ENCODE peak calls at places on chromosome 3, in nine cellular contexts. N is body of pancreas; E is pancreas; D is CD8-positive, alpha-beta T cell; M is AG04450; R is transverse colon; L is aorta; B is mammary epithelial cell; S is H9. Q is an unnamed sample.

GRCh38 chr3:28050895-28051294 is 190.5 kb upstream of the CMC1 start:
- DNase-seq in S (no peak), E (no peak), B (peak; percentile 87), N (no peak), M (no peak), R (peak; percentile 21), D (peak; percentile 7), L (no peak), Q (no peak)

GRCh38 chr3:122484985-122485384 is 29.8 kb downstream of the KPNA1 start:
- DNase-seq in M (no peak), B (peak; percentile 57), L (no peak), R (no peak), N (no peak), E (no peak), S (no peak), D (no peak), Q (no peak)

GRCh38 chr3:123143669-123144411 is 57.9 kb upstream of the SEC22A start:
- DNase-seq in D (no peak), B (no peak), L (no peak), R (no peak), S (peak; percentile 50), M (no peak), N (peak; percentile 25), E (peak; percentile 38), Q (peak; percentile 41)

GRCh38 chr3:138327831-138328230 is 1.8 kb downstream of the NME9 start:
- DNase-seq in E (no peak), M (no peak), D (no peak), L (no peak), B (peak; percentile 86), N (no peak), R (no peak), S (no peak), Q (no peak)

GRCh38 chr3:177835008-177835407 is 637.7 kb upstream of the TBL1XR1 start:
- DNase-seq in D (no peak), S (no peak), M (peak; percentile 80), E (no peak), B (peak; percentile 92), N (no peak), L (no peak), R (no peak), Q (no peak)

GRCh38 chr3:157154563-157155333 is 5.2 kb downstream of the CCNL1 start:
- DNase-seq in D (no peak), E (no peak), B (no peak), S (no peak), R (no peak), N (no peak), M (no peak), L (no peak), Q (no peak)

GRCh38 chr3:180808823-180809575 is 103.5 kb upstream of the FXR1 start:
- DNase-seq in B (no peak), E (no peak), R (no peak), D (no peak), S (no peak), L (no peak), N (no peak), M (no peak), Q (no peak)

GRCh38 chr3:197983076-197983475 is 23.1 kb downstream of the LMLN start:
- DNase-seq in S (no peak), D (no peak), B (no peak), E (no peak), L (no peak), N (no peak), R (no peak), M (no peak), Q (no peak)

GRCh38 chr3:161821591-161821990 is 325.0 kb downstream of the OTOL1 start:
- DNase-seq in B (no peak), M (no peak), S (no peak), E (no peak), N (no peak), L (no peak), D (no peak), R (no peak), Q (no peak)

GRCh38 chr3:13200951-13201350 is 127.7 kb upstream of the IQSEC1 start:
- DNase-seq in E (no peak), R (no peak), S (peak; percentile 59), N (no peak), B (no peak), L (no peak), D (no peak), M (no peak), Q (no peak)

GRCh38 chr3:65729973-65730372 is 308.7 kb downstream of the MAGI1 start:
- DNase-seq in D (no peak), E (no peak), B (no peak), S (no peak), R (no peak), L (no peak), N (no peak), M (peak; percentile 39), Q (no peak)

GRCh38 chr3:65732060-65732933 is 306.4 kb downstream of the MAGI1 start:
- DNase-seq in M (peak; percentile 41), R (no peak), N (peak; percentile 15), B (peak; percentile 52), E (no peak), S (no peak), L (no peak), D (no peak), Q (no peak)

GRCh38 chr3:65728138-65728537 is 310.6 kb downstream of the MAGI1 start:
- DNase-seq in S (no peak), N (no peak), D (no peak), E (no peak), L (no peak), R (no peak), B (no peak), M (no peak), Q (no peak)

GRCh38 chr3:65729553-65729952 is 309.2 kb downstream of the MAGI1 start:
- DNase-seq in M (peak; percentile 58), D (no peak), R (no peak), E (no peak), N (peak; percentile 51), S (no peak), B (no peak), L (no peak), Q (no peak)

GRCh38 chr3:65730449-65730848 is 308.3 kb downstream of the MAGI1 start:
- DNase-seq in B (no peak), N (no peak), E (no peak), L (no peak), D (no peak), M (no peak), S (no peak), R (no peak), Q (no peak)
- H3K27ac ChIP-seq in B (no peak overlapping the region), N (no peak overlapping the region), E (no peak overlapping the region), L (peak overlapping the region; percentile 57), D (no peak overlapping the region), M (peak overlapping the region; percentile 72), S (no peak overlapping the region), R (no peak overlapping the region), Q (no peak overlapping the region)

DNA sequence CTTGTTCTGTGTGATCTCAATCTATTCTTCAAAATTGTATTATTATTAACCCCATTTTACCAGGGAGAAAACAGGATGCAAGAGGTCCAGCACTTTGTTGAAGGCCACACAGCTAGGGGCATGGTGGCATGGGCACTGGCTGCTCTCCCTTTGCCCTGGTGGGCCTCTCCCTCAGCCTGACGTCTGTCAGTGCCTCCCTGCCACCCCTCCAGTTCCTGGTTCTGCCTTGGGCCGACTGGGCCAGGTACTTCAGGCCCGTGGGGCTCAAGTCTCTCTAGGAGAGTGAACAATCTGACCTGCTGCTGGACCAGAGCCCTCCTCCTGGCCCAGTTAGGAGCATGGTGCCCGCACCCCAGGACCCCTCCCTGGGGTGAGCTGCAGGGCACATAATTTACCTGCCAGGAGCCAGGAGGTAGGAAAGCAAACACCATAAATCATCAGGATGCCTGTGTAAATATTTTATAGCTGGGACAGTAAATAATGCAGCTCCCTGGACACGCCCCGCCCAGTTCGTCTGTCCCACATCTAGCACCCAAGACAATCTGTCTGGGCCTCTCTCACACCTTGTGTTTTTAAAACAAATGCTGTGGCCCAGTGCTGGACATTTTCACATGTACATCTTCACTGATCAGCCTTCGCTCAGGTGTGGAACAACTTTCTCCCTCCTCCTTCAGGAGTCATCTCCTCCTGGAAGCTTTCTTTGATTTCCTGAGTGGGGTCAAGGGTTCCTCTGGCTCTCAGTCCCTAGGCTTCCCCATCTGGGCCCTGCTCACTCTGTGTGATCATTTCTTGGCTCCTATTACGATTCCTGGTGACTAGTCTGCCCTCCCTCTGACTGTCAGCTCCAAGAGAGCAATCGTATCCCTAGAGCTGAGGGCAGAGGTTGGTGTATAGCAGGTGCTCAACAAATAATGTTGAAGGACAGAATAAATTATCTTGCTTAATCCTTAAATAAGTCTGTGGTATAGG is 15.2 kb upstream of the RFT1 start:
- DNase-seq in N (peak; percentile 73), R (peak; percentile 81), D (no peak), B (no peak), L (no peak), E (peak; percentile 66), M (no peak), S (no peak), Q (no peak)
- H3K27ac ChIP-seq in N (peak overlapping the region; percentile 78), R (peak overlapping the region; percentile 80), D (no peak overlapping the region), B (no peak overlapping the region), L (no peak overlapping the region), E (peak overlapping the region; percentile 51), M (no peak overlapping the region), S (no peak overlapping the region), Q (no peak overlapping the region)

GRCh38 chr3:39644176-39644575 is 165.2 kb upstream of the MYRIP start:
- DNase-seq in B (peak; percentile 9), M (peak; percentile 44), R (no peak), D (no peak), E (no peak), S (no peak), N (no peak), L (no peak), Q (no peak)

GRCh38 chr3:39639344-39640236 is 169.8 kb upstream of the MYRIP start:
- DNase-seq in L (no peak), M (peak; percentile 79), R (no peak), B (peak; percentile 91), S (peak; percentile 47), E (peak; percentile 9), D (no peak), N (peak; percentile 36), Q (no peak)

GRCh38 chr3:39637807-39638206 is 170.3 kb downstream of the MOBP start:
- DNase-seq in S (no peak), M (no peak), R (no peak), N (no peak), E (no peak), B (peak; percentile 63), L (no peak), D (no peak), Q (no peak)

GRCh38 chr3:39641210-39641718 is 168.1 kb upstream of the MYRIP start:
- DNase-seq in E (no peak), B (no peak), N (no peak), M (no peak), L (no peak), S (no peak), D (no peak), R (no peak), Q (no peak)

GRCh38 chr3:39638286-39638685 is 170.8 kb downstream of the MOBP start:
- DNase-seq in D (no peak), E (no peak), R (no peak), S (no peak), M (no peak), L (no peak), N (no peak), B (no peak), Q (no peak)
- H3K27ac ChIP-seq in D (no peak overlapping the region), E (no peak overlapping the region), R (no peak overlapping the region), S (no peak overlapping the region), M (no peak overlapping the region), L (no peak overlapping the region), N (no peak overlapping the region), B (no peak overlapping the region), Q (no peak overlapping the region)

DNA sequence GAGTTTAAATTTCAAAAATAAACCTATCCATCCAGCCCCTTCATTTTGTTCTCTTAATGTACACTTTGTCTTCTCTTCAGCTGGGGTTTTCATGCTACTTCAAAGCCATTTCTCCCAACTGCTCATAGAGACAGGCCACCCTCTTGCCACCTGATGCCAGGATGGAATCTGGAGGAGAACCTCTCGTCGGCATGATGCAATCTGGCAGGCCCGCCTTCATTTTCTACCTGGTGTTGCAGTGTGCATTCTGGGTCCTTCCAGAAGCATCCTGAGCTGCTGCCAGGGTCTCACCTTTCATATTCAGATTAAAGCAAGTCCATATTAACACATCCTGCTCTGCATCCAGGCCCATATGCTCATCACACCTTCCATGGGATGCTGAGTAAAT is 60.8 kb downstream of the CTNNB1 start:
- DNase-seq in M (no peak), D (no peak), R (no peak), E (no peak), L (no peak), N (no peak), B (no peak), S (no peak), Q (no peak)
- H3K27ac ChIP-seq in M (no peak overlapping the region), D (no peak overlapping the region), R (no peak overlapping the region), E (no peak overlapping the region), L (no peak overlapping the region), N (no peak overlapping the region), B (no peak overlapping the region), S (no peak overlapping the region), Q (no peak overlapping the region)

Q was measured in caudate nucleus.